ENCODE peak calls at places on chromosomes 1 and 21, in five cellular contexts. Z is SK-N-SH, P is K562, M is HepG2, I is GM12878. L is an unnamed sample.

GRCh38 chr1:202638019-202638887 is 72.0 kb downstream of the SYT2 start:
- DNase-seq in M (no peak), P (no peak), Z (no peak), I (no peak), L (no peak)

GRCh38 chr1:4028139-4028501 is 128.0 kb upstream of the C1orf174 start:
- DNase-seq in Z (no peak), M (no peak), P (no peak), I (no peak), L (no peak)

GRCh38 chr1:93980320-93980744 is 71.1 kb upstream of the GCLM start:
- DNase-seq in P (peak; percentile 31), I (no peak), Z (peak; percentile 30), M (peak; percentile 58), L (no peak)

GRCh38 chr1:13681921-13682320 is 18.1 kb upstream of the PRDM2 start:
- DNase-seq in P (no peak), I (no peak), M (no peak), Z (no peak), L (no peak)

GRCh38 chr21:31927872-31928476 is 55.2 kb downstream of the HUNK start:
- DNase-seq in I (no peak), M (no peak), Z (no peak), P (no peak), L (no peak)

GRCh38 chr1:13951793-13952751 is 252.1 kb downstream of the PRDM2 start:
- DNase-seq in P (no peak), I (no peak), Z (no peak), M (no peak), L (no peak)

GRCh38 chr1:94039871-94040569 is 80.9 kb downstream of the ABCA4 start:
- DNase-seq in P (no peak), M (no peak), I (no peak), Z (peak; percentile 59), L (no peak)

GRCh38 chr21:37670883-37671282 is 245.4 kb downstream of the KCNJ6 start:
- DNase-seq in P (no peak), M (peak; percentile 6), I (no peak), Z (no peak), L (no peak)

GRCh38 chr21:35850029-35850428 is 210.3 kb downstream of the SETD4 start:
- DNase-seq in P (no peak), Z (no peak), M (no peak), I (no peak), L (no peak)

GRCh38 chr1:10888791-10889627 is 92.6 kb upstream of the CASZ1 start:
- DNase-seq in I (no peak), P (no peak), M (no peak), Z (peak; percentile 79), L (no peak)

GRCh38 chr1:44417351-44418021 is 12.4 kb downstream of the RNF220 start:
- DNase-seq in I (no peak), P (peak; percentile 14), M (no peak), Z (peak; percentile 81), L (no peak)

GRCh38 chr1:211258756-211259595 is at the start of gene RCOR3:
- DNase-seq in M (peak; percentile 82), I (peak; percentile 51), P (peak; percentile 98), Z (peak; percentile 92), L (peak; percentile 72)

GRCh38 chr1:225476538-225476988 is 48.7 kb upstream of the LBR start:
- DNase-seq in I (no peak), M (peak; percentile 34), P (no peak), Z (no peak), L (no peak)

GRCh38 chr1:208615356-208615755 is 371.2 kb upstream of the PLXNA2 start:
- DNase-seq in I (no peak), Z (no peak), P (no peak), M (no peak), L (no peak)

GRCh38 chr1:243421784-243422183 is 165.9 kb downstream of the SDCCAG8 start:
- DNase-seq in Z (peak; percentile 57), M (no peak), I (no peak), P (peak; percentile 71), L (no peak)

GRCh38 chr1:183685112-183685713 is 32.1 kb upstream of the APOBEC4 start:
- DNase-seq in P (peak; percentile 65), I (peak; percentile 11), Z (peak; percentile 56), M (peak; percentile 55), L (peak; percentile 45)
- TF ChIP-seq ZBTB33 in P (no peak), I (no peak), Z (no peak), M (no peak), L (no peak)

GRCh38 chr1:52852854-52853253 is 10.3 kb downstream of the ZYG11A start:
- DNase-seq in I (no peak), P (no peak), M (no peak), Z (no peak), L (no peak)
- TF ChIP-seq ZBTB33 in I (no peak), P (no peak), M (no peak), Z (no peak), L (no peak)

GRCh38 chr1:106843505-106843904 is 213.0 kb upstream of the PRMT6 start:
- DNase-seq in Z (no peak), M (no peak), P (no peak), I (no peak), L (no peak)
- TF ChIP-seq ZBTB33 in Z (no peak), M (no peak), P (no peak), I (no peak), L (no peak)

DNA sequence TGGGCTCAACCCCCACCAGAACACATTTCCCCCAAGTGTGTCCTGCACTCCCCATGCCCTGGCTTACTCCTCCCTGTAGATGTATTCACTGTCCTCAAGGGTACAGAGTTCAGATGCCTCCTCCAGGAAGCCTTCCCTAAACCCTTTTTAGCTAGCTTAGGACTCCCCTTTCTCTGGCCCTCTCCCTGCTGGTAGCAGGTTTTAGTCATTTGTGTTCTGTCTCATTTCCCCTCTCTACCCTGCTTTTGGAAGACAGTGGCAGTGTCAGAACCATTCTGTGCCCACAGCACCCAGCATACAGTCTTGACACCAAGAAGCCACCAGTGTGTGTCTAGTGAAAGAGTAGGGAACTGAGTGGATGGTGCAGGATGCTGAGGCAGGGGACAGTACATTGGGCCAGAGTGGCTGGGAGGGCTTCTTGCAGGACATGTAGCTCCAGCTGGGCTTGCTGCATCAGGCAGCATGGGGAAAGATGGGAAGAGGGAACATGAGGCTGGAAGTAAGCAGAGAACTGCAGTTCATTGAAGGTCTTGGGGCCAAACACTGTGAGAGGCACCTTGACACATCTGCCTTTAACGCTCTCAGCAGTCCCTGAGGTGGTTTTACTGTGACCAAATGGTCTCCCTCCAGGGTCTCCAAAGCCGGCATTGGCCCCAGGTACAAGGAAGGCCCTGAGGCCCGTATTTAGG is 2.5 kb downstream of the FOXO6 start:
- DNase-seq in I (no peak), P (no peak), M (no peak), Z (no peak), L (no peak)
- TF ChIP-seq ZBTB33 in I (no peak), P (no peak), M (no peak), Z (no peak), L (no peak)

GRCh38 chr1:1066403-1067283 is 7.5 kb downstream of the RNF223 start:
- DNase-seq in I (no peak), M (no peak), P (no peak), Z (no peak), L (no peak)
- TF ChIP-seq ZBTB33 in I (no peak), M (no peak), P (no peak), Z (no peak), L (no peak)

DNA sequence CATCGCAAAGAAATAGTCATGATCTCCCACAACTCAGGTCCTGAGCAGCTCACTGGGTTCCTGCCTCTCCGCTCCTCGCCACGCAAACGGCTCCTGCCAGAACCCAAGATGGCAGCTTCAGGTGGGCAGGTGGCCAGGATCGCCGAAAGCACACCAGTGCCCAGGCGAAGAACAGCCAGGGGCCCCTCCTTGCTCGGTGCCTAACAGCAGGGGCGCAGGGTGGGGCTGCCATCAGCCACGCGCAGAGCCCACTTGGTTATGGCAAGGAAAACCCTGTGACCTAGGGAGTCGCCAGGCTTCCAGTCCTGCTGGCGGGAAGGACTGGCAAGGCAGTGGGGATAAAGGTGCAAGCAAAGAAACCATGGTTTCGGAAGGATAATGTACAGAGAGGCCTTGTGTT is 47.5 kb downstream of the ARID4B start:
- DNase-seq in Z (no peak), M (no peak), I (no peak), P (no peak), L (no peak)
- TF ChIP-seq ZBTB33 in Z (no peak), M (no peak), I (no peak), P (no peak), L (no peak)

GRCh38 chr1:25661043-25661807 is 44.6 kb downstream of the MAN1C1 start:
- DNase-seq in M (no peak), I (no peak), P (no peak), Z (no peak), L (no peak)
- TF ChIP-seq ZBTB33 in M (no peak), I (no peak), P (no peak), Z (no peak), L (no peak)

DNA sequence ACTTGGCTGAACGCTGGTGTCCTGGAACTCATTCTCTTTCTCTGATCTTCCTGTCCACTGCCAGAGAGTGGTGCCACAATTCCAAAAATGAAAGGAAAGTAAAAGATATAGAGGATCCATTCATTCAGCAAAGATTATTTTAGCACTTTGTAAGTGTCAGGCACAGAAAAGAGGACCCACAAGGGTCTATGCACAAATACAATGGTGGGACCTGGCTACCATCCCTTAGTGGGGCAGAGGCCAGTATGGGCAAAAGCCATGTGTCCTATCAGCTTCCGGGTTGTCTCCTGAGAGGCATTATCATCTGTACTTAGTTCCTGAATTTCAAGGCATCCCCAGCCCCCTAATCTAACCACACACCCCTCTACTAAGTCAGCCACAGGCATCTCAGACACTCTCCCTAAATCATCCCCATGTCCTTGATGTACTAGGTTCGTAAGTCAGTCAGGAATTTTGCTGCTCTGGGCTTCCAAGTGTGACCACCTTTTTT is 19.0 kb downstream of the SSR2 start:
- DNase-seq in I (no peak), M (no peak), Z (no peak), P (peak; percentile 53), L (no peak)
- TF ChIP-seq ZBTB33 in I (no peak), M (no peak), Z (no peak), P (no peak), L (no peak)